ENCODE peak calls at places on chromosomes 4 and X, in six cellular contexts. One of them, this sample, is unnamed.

GRCh38 chr4:141425124-141425523 is 204.4 kb downstream of the ZNF330 start:
- DNase-seq in breast epithelium: no peak
- DNase-seq in ureter: no peak
- DNase-seq in EL: peak
- DNase-seq in nucleus accumbens: no peak
- DNase-seq in stimulated activated CD4-positive, alpha-beta T cell treated with anti-CD3 and anti-CD28 coated beads, Interleukin-4, amount 100 ng/mL, for 4 hours: no peak
- DNase-seq in this sample: no peak

GRCh38 chrX:112067601-112068000 is 15.0 kb downstream of the TRPC5 start:
- DNase-seq in EL: no peak
- DNase-seq in nucleus accumbens: no peak
- DNase-seq in ureter: no peak
- DNase-seq in stimulated activated CD4-positive, alpha-beta T cell treated with anti-CD3 and anti-CD28 coated beads, Interleukin-4, amount 100 ng/mL, for 4 hours: no peak
- DNase-seq in breast epithelium: no peak
- DNase-seq in this sample: no peak

GRCh38 chr4:8779371-8779988 is 92.2 kb downstream of the HMX1 start:
- DNase-seq in ureter: no peak
- DNase-seq in stimulated activated CD4-positive, alpha-beta T cell treated with anti-CD3 and anti-CD28 coated beads, Interleukin-4, amount 100 ng/mL, for 4 hours: no peak
- DNase-seq in EL: no peak
- DNase-seq in breast epithelium: no peak
- DNase-seq in nucleus accumbens: no peak
- DNase-seq in this sample: no peak

GRCh38 chrX:7346021-7346420 is 198.1 kb upstream of the PUDP start:
- DNase-seq in stimulated activated CD4-positive, alpha-beta T cell treated with anti-CD3 and anti-CD28 coated beads, Interleukin-4, amount 100 ng/mL, for 4 hours: no peak
- DNase-seq in ureter: no peak
- DNase-seq in nucleus accumbens: no peak
- DNase-seq in breast epithelium: no peak
- DNase-seq in EL: peak
- DNase-seq in this sample: no peak

GRCh38 chr4:153467154-153467896 is 1.2 kb downstream of the TMEM131L start:
- DNase-seq in EL: peak
- DNase-seq in ureter: no peak
- DNase-seq in nucleus accumbens: no peak
- DNase-seq in stimulated activated CD4-positive, alpha-beta T cell treated with anti-CD3 and anti-CD28 coated beads, Interleukin-4, amount 100 ng/mL, for 4 hours: peak
- DNase-seq in breast epithelium: peak
- DNase-seq in this sample: no peak

GRCh38 chrX:3950373-3950772 is 236.9 kb upstream of the PRKX start:
- DNase-seq in EL: no peak
- DNase-seq in stimulated activated CD4-positive, alpha-beta T cell treated with anti-CD3 and anti-CD28 coated beads, Interleukin-4, amount 100 ng/mL, for 4 hours: no peak
- DNase-seq in ureter: no peak
- DNase-seq in nucleus accumbens: no peak
- DNase-seq in breast epithelium: no peak
- DNase-seq in this sample: no peak

GRCh38 chrX:50814701-50815476 is 895 bp upstream of the SHROOM4 start:
- DNase-seq in stimulated activated CD4-positive, alpha-beta T cell treated with anti-CD3 and anti-CD28 coated beads, Interleukin-4, amount 100 ng/mL, for 4 hours: no peak
- DNase-seq in breast epithelium: no peak
- DNase-seq in ureter: no peak
- DNase-seq in EL: no peak
- DNase-seq in nucleus accumbens: peak
- DNase-seq in this sample: peak

GRCh38 chr4:38131371-38132139 is 171.4 kb downstream of the PTTG2 start:
- DNase-seq in breast epithelium: no peak
- DNase-seq in stimulated activated CD4-positive, alpha-beta T cell treated with anti-CD3 and anti-CD28 coated beads, Interleukin-4, amount 100 ng/mL, for 4 hours: peak
- DNase-seq in ureter: no peak
- DNase-seq in EL: no peak
- DNase-seq in nucleus accumbens: no peak
- DNase-seq in this sample: no peak

GRCh38 chr4:24266951-24267577 is 317.3 kb downstream of the DHX15 start:
- DNase-seq in breast epithelium: no peak
- DNase-seq in nucleus accumbens: no peak
- DNase-seq in EL: peak
- DNase-seq in ureter: no peak
- DNase-seq in stimulated activated CD4-positive, alpha-beta T cell treated with anti-CD3 and anti-CD28 coated beads, Interleukin-4, amount 100 ng/mL, for 4 hours: no peak
- DNase-seq in this sample: no peak

GRCh38 chrX:13691845-13692334 is 3.0 kb downstream of the RAB9A start:
- DNase-seq in stimulated activated CD4-positive, alpha-beta T cell treated with anti-CD3 and anti-CD28 coated beads, Interleukin-4, amount 100 ng/mL, for 4 hours: no peak
- DNase-seq in ureter: no peak
- DNase-seq in nucleus accumbens: no peak
- DNase-seq in breast epithelium: no peak
- DNase-seq in EL: peak
- DNase-seq in this sample: no peak

GRCh38 chrX:25020391-25021131 is 4.8 kb upstream of the ARX start:
- DNase-seq in nucleus accumbens: no peak
- DNase-seq in stimulated activated CD4-positive, alpha-beta T cell treated with anti-CD3 and anti-CD28 coated beads, Interleukin-4, amount 100 ng/mL, for 4 hours: no peak
- DNase-seq in EL: no peak
- DNase-seq in ureter: no peak
- DNase-seq in breast epithelium: no peak
- DNase-seq in this sample: no peak

GRCh38 chr4:145843148-145843547 is 95.5 kb downstream of the ZNF827 start:
- DNase-seq in nucleus accumbens: no peak
- DNase-seq in ureter: no peak
- DNase-seq in stimulated activated CD4-positive, alpha-beta T cell treated with anti-CD3 and anti-CD28 coated beads, Interleukin-4, amount 100 ng/mL, for 4 hours: no peak
- DNase-seq in breast epithelium: no peak
- DNase-seq in EL: peak
- DNase-seq in this sample: no peak

GRCh38 chr4:156607198-156607498 is 364.5 kb downstream of the PDGFC start:
- DNase-seq in ureter: no peak
- DNase-seq in nucleus accumbens: no peak
- DNase-seq in breast epithelium: no peak
- DNase-seq in stimulated activated CD4-positive, alpha-beta T cell treated with anti-CD3 and anti-CD28 coated beads, Interleukin-4, amount 100 ng/mL, for 4 hours: no peak
- DNase-seq in EL: no peak
- DNase-seq in this sample: no peak

GRCh38 chr4:972651-973424 is 531 bp downstream of the DGKQ start:
- DNase-seq in stimulated activated CD4-positive, alpha-beta T cell treated with anti-CD3 and anti-CD28 coated beads, Interleukin-4, amount 100 ng/mL, for 4 hours: peak
- DNase-seq in nucleus accumbens: no peak
- DNase-seq in breast epithelium: no peak
- DNase-seq in EL: peak
- DNase-seq in ureter: no peak
- DNase-seq in this sample: no peak

GRCh38 chr4:7111441-7111840 is 43.6 kb upstream of the GRPEL1 start:
- DNase-seq in stimulated activated CD4-positive, alpha-beta T cell treated with anti-CD3 and anti-CD28 coated beads, Interleukin-4, amount 100 ng/mL, for 4 hours: no peak
- DNase-seq in breast epithelium: no peak
- DNase-seq in EL: no peak
- DNase-seq in ureter: no peak
- DNase-seq in nucleus accumbens: no peak
- DNase-seq in this sample: no peak

GRCh38 chr4:23876418-23877089 is 13.3 kb downstream of the PPARGC1A start:
- DNase-seq in stimulated activated CD4-positive, alpha-beta T cell treated with anti-CD3 and anti-CD28 coated beads, Interleukin-4, amount 100 ng/mL, for 4 hours: no peak
- DNase-seq in nucleus accumbens: no peak
- DNase-seq in ureter: no peak
- DNase-seq in EL: no peak
- DNase-seq in breast epithelium: no peak
- DNase-seq in this sample: no peak

GRCh38 chr4:119050501-119051090 is 85.0 kb upstream of the MYOZ2 start:
- DNase-seq in EL: no peak
- DNase-seq in ureter: no peak
- DNase-seq in breast epithelium: no peak
- DNase-seq in stimulated activated CD4-positive, alpha-beta T cell treated with anti-CD3 and anti-CD28 coated beads, Interleukin-4, amount 100 ng/mL, for 4 hours: no peak
- DNase-seq in nucleus accumbens: no peak
- DNase-seq in this sample: no peak

GRCh38 chr4:13694256-13694655 is 66.7 kb upstream of the BOD1L1 start:
- DNase-seq in breast epithelium: no peak
- DNase-seq in ureter: no peak
- DNase-seq in EL: no peak
- DNase-seq in nucleus accumbens: no peak
- DNase-seq in stimulated activated CD4-positive, alpha-beta T cell treated with anti-CD3 and anti-CD28 coated beads, Interleukin-4, amount 100 ng/mL, for 4 hours: no peak
- DNase-seq in this sample: peak